ENCODE peak calls at places on chromosome 11, in eight cellular contexts. Z, X, J, R, U, V, E and O are unnamed samples.
A peak's percentile ranks its signal among the peaks of the same experiment; 100 is the strongest.

GRCh38 chr11:67367014-67367835 is 6.2 kb downstream of the CLCF1 start:
- DNase-seq in Z (no peak), X (no peak), J (no peak), R (no peak), U (peak; percentile 38), V (peak; percentile 61), E (no peak), O (no peak)

GRCh38 chr11:127888396-127888795 is 699.0 kb downstream of the ETS1 start:
- DNase-seq in Z (no peak), X (no peak), J (no peak), R (no peak), U (no peak), V (no peak), E (no peak), O (no peak)

GRCh38 chr11:95429376-95429907 is 198.4 kb upstream of the SESN3 start:
- DNase-seq in Z (no peak), X (no peak), J (no peak), R (no peak), U (peak; percentile 27), V (no peak), E (no peak), O (no peak)

GRCh38 chr11:66559141-66559861 is 9.1 kb downstream of the CTSF start:
- DNase-seq in Z (no peak), X (no peak), J (no peak), R (no peak), U (no peak), V (peak; percentile 55), E (no peak), O (peak; percentile 59)

GRCh38 chr11:17770048-17770652 is 35.6 kb downstream of the KCNC1 start:
- DNase-seq in Z (no peak), X (no peak), J (no peak), R (no peak), U (no peak), V (no peak), E (no peak), O (no peak)

GRCh38 chr11:69411257-69411924 is 70.1 kb upstream of the LINC01488 start:
- DNase-seq in Z (no peak), X (no peak), J (no peak), R (no peak), U (no peak), V (no peak), E (no peak), O (no peak)

GRCh38 chr11:29432719-29433325 is 584.0 kb downstream of the KCNA4 start:
- DNase-seq in Z (no peak), X (no peak), J (no peak), R (peak; percentile 23), U (peak; percentile 67), V (peak; percentile 40), E (no peak), O (peak; percentile 1)

GRCh38 chr11:128775513-128775912 is 81.6 kb downstream of the FLI1 start:
- DNase-seq in Z (no peak), X (no peak), J (no peak), R (no peak), U (no peak), V (peak; percentile 67), E (no peak), O (no peak)

GRCh38 chr11:15148181-15148580 is 33.5 kb downstream of the INSC start:
- DNase-seq in Z (no peak), X (no peak), J (no peak), R (no peak), U (peak; percentile 54), V (no peak), E (no peak), O (no peak)